ENCODE peak calls at places on chromosomes 6 and 20, in nine cellular contexts. J is neural progenitor cell, R is Peyer's patch, V is OCI-LY7, A is lower lobe of right lung, L is right cardiac atrium, S is aorta, B is small intestine, G is IMR-90. E is an unnamed sample. For H3K4me1, the result is how much of the 10 kb centered on the place peaks cover.

GRCh38 chr20:9160760-9161159 is 91.9 kb downstream of the PLCB4 start:
- DNase-seq in B (no peak), G (no peak), A (no peak), L (no peak), R (no peak), V (no peak), S (no peak), J (no peak), E (no peak)

GRCh38 chr6:128519931-128520435 is 416 bp downstream of the PTPRK start:
- DNase-seq in J (no peak), V (no peak), G (no peak), L (peak), R (no peak), A (peak), S (no peak), B (peak), E (no peak)

GRCh38 chr6:111087871-111088667 is 766 bp downstream of the SLC16A10 start:
- DNase-seq in G (no peak), R (peak), J (peak), V (no peak), B (peak), S (no peak), L (peak), A (peak), E (peak)

GRCh38 chr6:89951574-89952360 is 57.5 kb downstream of the GJA10 start:
- DNase-seq in G (peak), S (no peak), B (no peak), V (no peak), L (no peak), A (no peak), J (peak), R (no peak), E (no peak)

GRCh38 chr6:126054802-126055201 is 68.5 kb downstream of the TRMT11 start:
- DNase-seq in G (no peak), A (no peak), J (no peak), L (no peak), V (no peak), S (no peak), R (no peak), B (no peak), E (no peak)

GRCh38 chr20:17507032-17507431 is 24.1 kb downstream of the BFSP1 start:
- DNase-seq in B (no peak), J (no peak), L (no peak), G (no peak), R (no peak), V (no peak), A (no peak), S (no peak), E (no peak)

GRCh38 chr20:24144371-24144770 is 155.8 kb upstream of the GGTLC1 start:
- DNase-seq in S (no peak), J (no peak), L (no peak), G (no peak), B (no peak), V (no peak), A (no peak), R (no peak), E (no peak)

GRCh38 chr6:125486881-125487280 is 185.1 kb upstream of the HDDC2 start:
- DNase-seq in S (no peak), R (no peak), G (no peak), J (no peak), A (no peak), L (no peak), V (no peak), B (no peak), E (no peak)

GRCh38 chr6:43608783-43609182 is 20.3 kb downstream of the GTPBP2 start:
- DNase-seq in R (no peak), A (no peak), B (no peak), G (no peak), L (no peak), S (no peak), J (no peak), V (no peak), E (no peak)

GRCh38 chr6:116512155-116512559 is 718 bp downstream of the CALHM5 start:
- DNase-seq in A (no peak), G (no peak), J (no peak), L (no peak), S (no peak), R (no peak), B (no peak), V (no peak), E (no peak)

GRCh38 chr6:121879149-121879548 is 443.7 kb downstream of the GJA1 start:
- DNase-seq in S (no peak), J (no peak), R (no peak), B (no peak), A (no peak), V (no peak), G (peak), L (no peak), E (no peak)

GRCh38 chr6:45685076-45685475 is 307.3 kb upstream of the SUPT3H start:
- DNase-seq in L (no peak), R (no peak), A (no peak), S (no peak), B (no peak), J (no peak), G (no peak), V (no peak), E (no peak)

GRCh38 chr6:125507987-125508655 is 206.4 kb upstream of the HDDC2 start:
- DNase-seq in L (no peak), B (no peak), R (peak), S (no peak), V (no peak), J (no peak), G (no peak), A (no peak), E (no peak)

GRCh38 chr6:4564746-4565145 is 211.5 kb upstream of the CDYL start:
- DNase-seq in B (no peak), R (no peak), L (no peak), A (no peak), G (no peak), V (no peak), J (no peak), S (no peak), E (no peak)

GRCh38 chr6:110511401-110511800 is 35.0 kb upstream of the SLC22A16 start:
- DNase-seq in V (no peak), J (no peak), B (no peak), S (no peak), G (no peak), L (no peak), A (no peak), R (no peak), E (no peak)

GRCh38 chr6:27471365-27472115 is 1.4 kb downstream of the ZNF184 start:
- DNase-seq in G (no peak), B (peak), A (no peak), V (peak), R (no peak), L (no peak), S (no peak), J (no peak), E (no peak)

GRCh38 chr6:111602481-111603404 is 2.9 kb downstream of the TRAF3IP2 start:
- DNase-seq in S (peak), V (no peak), J (no peak), G (peak), L (peak), B (peak), R (no peak), A (no peak), E (no peak)

GRCh38 chr6:39855356-39855995 is 63.3 kb downstream of the DAAM2 start:
- DNase-seq in S (no peak), J (no peak), R (no peak), B (no peak), A (no peak), G (peak), V (no peak), L (no peak), E (no peak)

GRCh38 chr6:153131037-153131981 is at the start of gene RGS17:
- DNase-seq in J (peak), S (peak), G (peak), A (peak), L (peak), B (peak), R (no peak), V (no peak), E (no peak)

GRCh38 chr6:24332306-24332705 is 25.6 kb downstream of the DCDC2 start:
- DNase-seq in A (no peak), G (no peak), R (no peak), B (no peak), J (no peak), S (no peak), V (no peak), L (no peak), E (no peak)

GRCh38 chr6:37021356-37022129 is 16.1 kb downstream of the FGD2 start:
- DNase-seq in L (no peak), A (no peak), J (peak), B (peak), R (peak), S (peak), V (peak), G (peak), E (peak)

GRCh38 chr6:112269165-112269564 is 14.8 kb upstream of the LAMA4 start:
- DNase-seq in B (no peak), R (no peak), J (no peak), S (no peak), G (peak), V (no peak), L (no peak), A (no peak), E (no peak)

GRCh38 chr6:15363523-15364400 is 117.9 kb downstream of the JARID2 start:
- DNase-seq in G (no peak), R (no peak), A (no peak), S (no peak), L (no peak), J (no peak), V (no peak), B (no peak), E (no peak)

GRCh38 chr6:157045831-157046454 is 268.8 kb downstream of the ARID1B start:
- DNase-seq in J (peak), L (no peak), A (no peak), G (peak), V (no peak), S (no peak), R (no peak), B (peak), E (no peak)

GRCh38 chr20:3731944-3732326 is 550 bp upstream of the HSPA12B start:
- DNase-seq in V (no peak), S (no peak), G (no peak), R (no peak), A (no peak), J (no peak), L (no peak), B (no peak), E (no peak)

GRCh38 chr6:104710543-104711335 is 149.0 kb downstream of the HACE1 start:
- DNase-seq in V (no peak), L (no peak), A (no peak), S (no peak), J (no peak), G (peak), B (no peak), R (no peak), E (no peak)

GRCh38 chr6:112144145-112144926 is 56.9 kb downstream of the FAM229B start:
- DNase-seq in J (no peak), R (no peak), B (peak), G (peak), L (no peak), A (no peak), S (no peak), V (no peak), E (no peak)

GRCh38 chr6:151082079-151082478 is 157.7 kb upstream of the AKAP12 start:
- DNase-seq in J (no peak), L (no peak), R (no peak), G (no peak), V (no peak), S (no peak), A (no peak), B (no peak), E (no peak)

GRCh38 chr6:11194399-11195274 is 37.8 kb downstream of the NEDD9 start:
- DNase-seq in G (peak), L (no peak), J (peak), V (no peak), R (no peak), A (no peak), B (no peak), S (no peak), E (no peak)
- H3K4me1 ChIP-seq in G (under half), L (under half), J (under half), V (under half), R (under half), A (half or more), B (under half), S (under half), E (under half)

GRCh38 chr20:60057123-60057865 is 99.1 kb downstream of the CDH26 start:
- DNase-seq in R (peak), S (peak), A (peak), B (peak), G (peak), V (peak), L (peak), J (peak), E (peak)
- H3K4me3 ChIP-seq in R (no peak), S (no peak), A (no peak), B (no peak), G (no peak), V (no peak), L (no peak), J (no peak), E (peak)

GRCh38 chr6:1767481-1768246 is 157.9 kb downstream of the FOXC1 start:
- DNase-seq in S (no peak), J (no peak), L (peak), B (peak), R (no peak), G (peak), A (no peak), V (no peak), E (no peak)

GRCh38 chr6:1766663-1767062 is 156.9 kb downstream of the FOXC1 start:
- DNase-seq in L (peak), J (no peak), V (no peak), R (no peak), A (no peak), B (no peak), G (peak), S (no peak), E (no peak)

GRCh38 chr6:1771324-1771723 is 161.6 kb downstream of the FOXC1 start:
- DNase-seq in J (no peak), L (no peak), V (no peak), S (no peak), R (no peak), G (peak), B (peak), A (no peak), E (no peak)

GRCh38 chr6:1773697-1774096 is 164.0 kb downstream of the FOXC1 start:
- DNase-seq in A (no peak), S (no peak), V (no peak), L (no peak), R (no peak), G (no peak), J (no peak), B (no peak), E (no peak)

DNA sequence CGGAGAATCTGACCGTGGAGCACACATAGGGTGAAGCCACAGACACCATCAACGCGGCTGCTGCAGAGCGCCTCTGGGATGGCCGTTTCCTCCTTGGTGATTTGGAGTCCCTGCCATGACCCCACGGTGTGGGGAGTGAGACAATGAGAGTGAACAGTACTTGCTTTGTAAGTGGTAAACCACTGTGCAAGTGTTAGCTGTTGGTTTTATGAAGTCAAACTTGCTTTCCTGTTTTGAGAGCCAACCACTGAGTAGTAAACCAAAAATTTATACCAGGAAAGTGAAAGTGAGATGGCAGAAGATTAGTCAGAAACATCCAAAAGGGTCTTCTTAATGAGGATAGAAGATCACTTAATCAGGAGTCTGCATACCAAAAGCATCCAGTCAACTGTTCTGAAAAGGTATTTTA is 160.7 kb downstream of the FOXC1 start:
- DNase-seq in A (no peak), S (no peak), B (no peak), R (no peak), V (no peak), G (peak), L (no peak), J (no peak), E (peak)
- H3K4me1 ChIP-seq in A (under half), S (under half), B (under half), R (under half), V (under half), G (under half), L (under half), J (under half), E (under half)

GRCh38 chr20:32580970-32581838 is 3.9 kb downstream of the NOL4L start:
- DNase-seq in A (no peak), J (peak), S (no peak), G (no peak), V (peak), L (no peak), B (no peak), R (peak), E (no peak)

GRCh38 chr20:32583581-32584045 is 1.5 kb downstream of the NOL4L start:
- DNase-seq in A (no peak), J (peak), G (no peak), B (no peak), L (no peak), S (no peak), V (peak), R (no peak), E (peak)

GRCh38 chr20:32582659-32583580 is 2.2 kb downstream of the NOL4L start:
- DNase-seq in L (peak), J (peak), B (no peak), V (peak), A (no peak), G (no peak), S (no peak), R (no peak), E (peak)

GRCh38 chr20:32580608-32580969 is 4.5 kb downstream of the NOL4L start:
- DNase-seq in B (no peak), S (no peak), G (no peak), L (no peak), A (no peak), J (no peak), R (no peak), V (no peak), E (no peak)

DNA sequence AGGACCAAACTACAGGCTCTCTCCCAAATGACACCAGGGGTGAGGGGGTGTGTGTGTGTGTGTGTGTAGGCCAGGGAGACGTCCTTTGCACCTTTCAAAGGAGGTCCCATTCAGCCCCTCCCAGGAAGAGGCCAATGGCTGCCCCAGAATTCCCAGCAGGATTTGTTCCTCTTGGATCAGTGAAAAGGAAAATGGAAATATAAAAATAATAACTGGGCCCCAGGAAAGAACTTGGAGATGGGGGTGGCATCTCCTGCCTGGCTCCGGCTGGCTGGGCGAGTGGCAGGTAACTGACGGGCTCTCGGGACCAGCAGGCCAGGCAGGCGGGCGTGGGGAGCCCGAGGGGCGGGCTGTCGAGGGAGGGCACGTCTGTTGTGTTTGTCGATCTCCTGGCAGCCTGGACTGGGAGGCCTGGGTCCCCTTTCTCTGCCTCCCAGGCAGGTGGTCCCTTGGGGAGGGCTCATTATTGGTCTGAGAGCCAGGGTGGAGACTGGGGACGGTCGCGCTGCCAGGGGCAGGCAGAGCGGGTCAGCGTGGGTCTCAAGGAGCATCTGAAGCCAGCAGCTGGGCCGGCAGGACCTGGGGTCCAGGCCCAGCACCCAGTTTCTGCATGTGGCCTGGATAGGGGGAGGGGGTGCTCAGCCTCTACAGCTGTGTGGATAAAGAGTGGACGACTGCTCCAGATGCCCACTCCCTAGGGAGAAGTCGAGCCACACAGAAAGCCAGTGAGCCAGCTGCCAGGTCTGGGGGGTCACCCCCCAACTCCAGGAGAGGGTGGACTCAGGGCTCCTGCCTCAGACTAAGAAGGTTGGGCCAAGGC is 3.1 kb downstream of the NOL4L start:
- DNase-seq in R (no peak), V (no peak), J (peak), B (no peak), L (no peak), A (no peak), G (no peak), S (no peak), E (no peak)
- H3K4me3 ChIP-seq in R (no peak), V (no peak), J (peak), B (no peak), L (no peak), A (no peak), G (no peak), S (no peak), E (no peak)

DNA sequence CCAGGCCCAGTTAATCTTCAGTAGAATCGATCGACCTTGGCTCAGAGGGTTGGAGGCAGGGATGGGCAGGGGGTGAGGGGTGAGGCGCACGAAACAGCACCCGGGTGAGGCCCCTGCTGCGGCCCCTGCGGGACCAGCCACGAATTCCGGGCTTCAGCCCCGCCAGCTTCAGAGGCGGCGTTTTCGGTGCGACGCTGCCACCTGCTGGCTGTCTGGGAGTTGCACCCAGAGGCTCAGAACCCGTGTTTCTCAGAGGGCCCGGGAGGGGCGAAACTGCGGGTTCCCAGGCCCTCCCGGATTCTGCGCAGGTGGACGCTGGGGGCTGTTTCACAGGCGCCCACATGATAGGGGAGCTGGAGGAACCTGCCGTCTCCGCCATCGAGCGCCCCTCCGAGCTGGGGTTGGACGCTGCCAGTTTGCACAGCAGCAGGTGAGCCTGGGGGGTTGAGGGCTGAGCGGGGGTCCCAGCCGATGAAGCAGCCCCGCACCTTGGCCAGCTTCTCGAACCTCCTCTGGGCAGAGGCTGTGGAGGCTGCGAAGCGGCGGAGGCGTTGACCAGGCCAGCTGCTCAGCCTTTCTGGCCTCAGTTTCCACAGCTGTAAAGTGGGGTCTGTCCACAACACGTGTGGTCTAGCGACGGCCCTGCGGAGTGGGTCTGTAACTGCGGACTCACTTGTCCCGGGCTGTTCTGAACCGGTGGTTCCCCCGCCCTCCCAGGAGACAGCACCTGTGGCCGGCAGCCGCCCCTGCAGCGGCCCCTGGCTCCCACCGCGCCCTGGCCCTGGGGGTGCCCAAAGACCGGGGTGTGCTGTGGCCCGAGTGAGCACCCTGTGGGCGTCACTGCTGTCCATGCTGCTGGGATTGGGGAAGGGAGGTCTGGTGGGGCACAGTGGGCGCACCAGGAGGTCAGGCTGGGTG is 2.5 kb upstream of the BHLHE23 start:
- DNase-seq in R (peak), A (peak), J (peak), V (peak), L (peak), S (peak), G (peak), B (peak), E (peak)
- H3K4me1 ChIP-seq in R (under half), A (under half), J (under half), V (under half), L (under half), S (under half), G (under half), B (under half), E (under half)